ENCODE peak calls at places on chromosomes 6 and 20, in six cellular contexts. One of them, this sample, is unnamed.

GRCh38 chr6:168619560-168620314 is 178.8 kb downstream of the SMOC2 start:
- DNase-seq in GM12892: no peak
- DNase-seq in activated B cell treated with CpG ODN at 0.5 μM for 24 hours: no peak
- DNase-seq in epithelial cell of esophagus: no peak
- DNase-seq in stimulated activated naive CD8-positive, alpha-beta T cell treated with anti-CD3 and anti-CD28 coated beads, Interleukin-15, Interleukin-2, amounts not matched to agents 100 U/mL and 50 U/mL, for 24 hours: peak
- DNase-seq in neural progenitor cell: no peak
- DNase-seq in this sample: no peak

GRCh38 chr6:35448191-35448590 is 3.9 kb upstream of the FANCE start:
- DNase-seq in GM12892: no peak
- DNase-seq in activated B cell treated with CpG ODN at 0.5 μM for 24 hours: no peak
- DNase-seq in epithelial cell of esophagus: no peak
- DNase-seq in stimulated activated naive CD8-positive, alpha-beta T cell treated with anti-CD3 and anti-CD28 coated beads, Interleukin-15, Interleukin-2, amounts not matched to agents 100 U/mL and 50 U/mL, for 24 hours: no peak
- DNase-seq in neural progenitor cell: no peak
- DNase-seq in this sample: no peak

GRCh38 chr6:26234421-26235239 is 130.4 kb upstream of the BTN3A2 start:
- DNase-seq in GM12892: no peak
- DNase-seq in activated B cell treated with CpG ODN at 0.5 μM for 24 hours: peak
- DNase-seq in epithelial cell of esophagus: peak
- DNase-seq in stimulated activated naive CD8-positive, alpha-beta T cell treated with anti-CD3 and anti-CD28 coated beads, Interleukin-15, Interleukin-2, amounts not matched to agents 100 U/mL and 50 U/mL, for 24 hours: peak
- DNase-seq in neural progenitor cell: peak
- DNase-seq in this sample: no peak

GRCh38 chr6:130322673-130323268 is 43.0 kb upstream of the TMEM200A start:
- DNase-seq in GM12892: no peak
- DNase-seq in activated B cell treated with CpG ODN at 0.5 μM for 24 hours: no peak
- DNase-seq in epithelial cell of esophagus: peak
- DNase-seq in stimulated activated naive CD8-positive, alpha-beta T cell treated with anti-CD3 and anti-CD28 coated beads, Interleukin-15, Interleukin-2, amounts not matched to agents 100 U/mL and 50 U/mL, for 24 hours: peak
- DNase-seq in neural progenitor cell: peak
- DNase-seq in this sample: peak

GRCh38 chr20:49914310-49915117 is 815 bp downstream of the SPATA2 start:
- DNase-seq in GM12892: no peak
- DNase-seq in activated B cell treated with CpG ODN at 0.5 μM for 24 hours: no peak
- DNase-seq in epithelial cell of esophagus: peak
- DNase-seq in stimulated activated naive CD8-positive, alpha-beta T cell treated with anti-CD3 and anti-CD28 coated beads, Interleukin-15, Interleukin-2, amounts not matched to agents 100 U/mL and 50 U/mL, for 24 hours: peak
- DNase-seq in neural progenitor cell: peak
- DNase-seq in this sample: no peak

GRCh38 chr6:5499644-5500306 is 238.5 kb downstream of the FARS2 start:
- DNase-seq in GM12892: no peak
- DNase-seq in activated B cell treated with CpG ODN at 0.5 μM for 24 hours: no peak
- DNase-seq in epithelial cell of esophagus: peak
- DNase-seq in stimulated activated naive CD8-positive, alpha-beta T cell treated with anti-CD3 and anti-CD28 coated beads, Interleukin-15, Interleukin-2, amounts not matched to agents 100 U/mL and 50 U/mL, for 24 hours: no peak
- DNase-seq in neural progenitor cell: no peak
- DNase-seq in this sample: no peak

GRCh38 chr6:14540276-14540675 is 422.7 kb downstream of the CD83 start:
- DNase-seq in GM12892: no peak
- DNase-seq in activated B cell treated with CpG ODN at 0.5 μM for 24 hours: no peak
- DNase-seq in epithelial cell of esophagus: no peak
- DNase-seq in stimulated activated naive CD8-positive, alpha-beta T cell treated with anti-CD3 and anti-CD28 coated beads, Interleukin-15, Interleukin-2, amounts not matched to agents 100 U/mL and 50 U/mL, for 24 hours: no peak
- DNase-seq in neural progenitor cell: peak
- DNase-seq in this sample: no peak

GRCh38 chr6:130697661-130698535 is 129.3 kb upstream of the SMLR1 start:
- DNase-seq in GM12892: peak
- DNase-seq in activated B cell treated with CpG ODN at 0.5 μM for 24 hours: no peak
- DNase-seq in epithelial cell of esophagus: peak
- DNase-seq in stimulated activated naive CD8-positive, alpha-beta T cell treated with anti-CD3 and anti-CD28 coated beads, Interleukin-15, Interleukin-2, amounts not matched to agents 100 U/mL and 50 U/mL, for 24 hours: peak
- DNase-seq in neural progenitor cell: peak
- DNase-seq in this sample: peak

GRCh38 chr6:106767271-106767670 is 137.9 kb downstream of the QRSL1 start:
- DNase-seq in GM12892: no peak
- DNase-seq in activated B cell treated with CpG ODN at 0.5 μM for 24 hours: no peak
- DNase-seq in epithelial cell of esophagus: peak
- DNase-seq in stimulated activated naive CD8-positive, alpha-beta T cell treated with anti-CD3 and anti-CD28 coated beads, Interleukin-15, Interleukin-2, amounts not matched to agents 100 U/mL and 50 U/mL, for 24 hours: no peak
- DNase-seq in neural progenitor cell: no peak
- DNase-seq in this sample: no peak

GRCh38 chr6:105810105-105810921 is 275.8 kb upstream of the PRDM1 start:
- DNase-seq in GM12892: no peak
- DNase-seq in activated B cell treated with CpG ODN at 0.5 μM for 24 hours: no peak
- DNase-seq in epithelial cell of esophagus: peak
- DNase-seq in stimulated activated naive CD8-positive, alpha-beta T cell treated with anti-CD3 and anti-CD28 coated beads, Interleukin-15, Interleukin-2, amounts not matched to agents 100 U/mL and 50 U/mL, for 24 hours: peak
- DNase-seq in neural progenitor cell: no peak
- DNase-seq in this sample: no peak

GRCh38 chr6:45566882-45567281 is 189.1 kb upstream of the SUPT3H start:
- DNase-seq in GM12892: no peak
- DNase-seq in activated B cell treated with CpG ODN at 0.5 μM for 24 hours: no peak
- DNase-seq in epithelial cell of esophagus: peak
- DNase-seq in stimulated activated naive CD8-positive, alpha-beta T cell treated with anti-CD3 and anti-CD28 coated beads, Interleukin-15, Interleukin-2, amounts not matched to agents 100 U/mL and 50 U/mL, for 24 hours: no peak
- DNase-seq in neural progenitor cell: peak
- DNase-seq in this sample: peak

GRCh38 chr20:59620860-59621485 is 16.6 kb downstream of the PHACTR3 start:
- DNase-seq in GM12892: no peak
- DNase-seq in activated B cell treated with CpG ODN at 0.5 μM for 24 hours: no peak
- DNase-seq in epithelial cell of esophagus: no peak
- DNase-seq in stimulated activated naive CD8-positive, alpha-beta T cell treated with anti-CD3 and anti-CD28 coated beads, Interleukin-15, Interleukin-2, amounts not matched to agents 100 U/mL and 50 U/mL, for 24 hours: no peak
- DNase-seq in neural progenitor cell: no peak
- DNase-seq in this sample: no peak

GRCh38 chr6:133890941-133891813 is 2.3 kb downstream of the TCF21 start:
- DNase-seq in GM12892: no peak
- DNase-seq in activated B cell treated with CpG ODN at 0.5 μM for 24 hours: no peak
- DNase-seq in epithelial cell of esophagus: peak
- DNase-seq in stimulated activated naive CD8-positive, alpha-beta T cell treated with anti-CD3 and anti-CD28 coated beads, Interleukin-15, Interleukin-2, amounts not matched to agents 100 U/mL and 50 U/mL, for 24 hours: peak
- DNase-seq in neural progenitor cell: peak
- DNase-seq in this sample: peak

GRCh38 chr20:37921341-37921929 is 18.5 kb downstream of the VSTM2L start:
- DNase-seq in GM12892: peak
- DNase-seq in activated B cell treated with CpG ODN at 0.5 μM for 24 hours: no peak
- DNase-seq in epithelial cell of esophagus: no peak
- DNase-seq in stimulated activated naive CD8-positive, alpha-beta T cell treated with anti-CD3 and anti-CD28 coated beads, Interleukin-15, Interleukin-2, amounts not matched to agents 100 U/mL and 50 U/mL, for 24 hours: no peak
- DNase-seq in neural progenitor cell: no peak
- DNase-seq in this sample: no peak

This sample was measured in neuronal stem cell.